ENCODE peak calls at places on chromosomes 13 and 19, in eight cellular contexts. C, O, R, K, B, I, H and D are unnamed samples.

GRCh38 chr13:50627111-50627510 is 216.4 kb downstream of the DLEU7 start:
- DNase-seq in C (no peak), O (no peak), R (no peak), I (no peak), K (no peak), H (no peak), B (no peak), D (no peak)

GRCh38 chr13:68522184-68522583 is 1292.0 kb upstream of the PCDH9 start:
- DNase-seq in O (no peak), H (no peak), I (no peak), C (no peak), R (no peak), B (no peak), K (no peak), D (no peak)

GRCh38 chr19:6955082-6955481 is 66.1 kb downstream of the MBD3L2B start:
- DNase-seq in O (no peak), H (no peak), K (no peak), R (no peak), I (no peak), C (no peak), B (no peak), D (no peak)

GRCh38 chr19:50046649-50047503 is 21.1 kb downstream of the ZNF473 start:
- DNase-seq in K (no peak), C (peak; percentile 38), I (peak; percentile 76), H (no peak), B (peak; percentile 70), O (peak; percentile 51), R (no peak), D (peak; percentile 30)

GRCh38 chr13:98890186-98890585 is 87.7 kb downstream of the DOCK9 start:
- DNase-seq in I (peak; percentile 39), H (no peak), B (no peak), C (no peak), O (peak; percentile 86), K (no peak), R (no peak), D (no peak)

GRCh38 chr19:20078696-20079095 is 896 bp downstream of the ZNF90 start:
- DNase-seq in O (peak; percentile 16), H (no peak), R (no peak), C (peak; percentile 9), K (peak; percentile 55), I (peak; percentile 36), B (no peak), D (peak; percentile 46)

GRCh38 chr13:65913173-65913572 is 1317.0 kb downstream of the PCDH9 start:
- DNase-seq in H (no peak), O (peak; percentile 79), C (no peak), K (no peak), I (no peak), B (no peak), R (no peak), D (no peak)

GRCh38 chr19:4328243-4328990 is 10.2 kb downstream of the STAP2 start:
- DNase-seq in H (peak; percentile 74), R (peak; percentile 66), K (peak; percentile 98), B (peak; percentile 99), O (peak; percentile 92), I (peak; percentile 94), C (peak; percentile 97), D (peak; percentile 100)

GRCh38 chr13:43411741-43412140 is 375.0 kb downstream of the ENOX1 start:
- DNase-seq in R (no peak), C (no peak), O (no peak), B (no peak), I (no peak), K (no peak), H (no peak), D (no peak)

GRCh38 chr13:78497702-78498319 is 105.5 kb downstream of the POU4F1 start:
- DNase-seq in I (no peak), B (no peak), R (no peak), H (no peak), O (no peak), C (no peak), K (no peak), D (no peak)

GRCh38 chr13:65064967-65065366 is 2165.2 kb downstream of the PCDH9 start:
- DNase-seq in O (no peak), B (no peak), K (no peak), C (no peak), H (no peak), R (no peak), I (no peak), D (no peak)

GRCh38 chr13:66033924-66034323 is 1196.2 kb downstream of the PCDH9 start:
- DNase-seq in I (no peak), H (no peak), K (peak; percentile 18), O (no peak), C (no peak), B (no peak), R (no peak), D (no peak)

GRCh38 chr19:11658954-11659353 is 61.7 kb downstream of the ZNF627 start:
- DNase-seq in O (no peak), B (no peak), R (no peak), I (no peak), C (no peak), H (no peak), K (no peak), D (no peak)

GRCh38 chr13:31154939-31155338 is 6.8 kb downstream of the HSPH1 start:
- DNase-seq in H (no peak), I (no peak), R (no peak), K (no peak), O (no peak), C (no peak), B (no peak), D (no peak)

GRCh38 chr13:104641309-104641708 is 1575.1 kb upstream of the SLC10A2 start:
- DNase-seq in I (peak; percentile 21), B (no peak), K (no peak), C (no peak), O (no peak), R (no peak), H (no peak), D (no peak)

GRCh38 chr19:49210108-49210900 is 52.7 kb downstream of the TRPM4 start:
- DNase-seq in B (peak; percentile 44), H (no peak), K (peak; percentile 94), C (no peak), O (no peak), R (no peak), I (peak; percentile 56), D (peak; percentile 75)

GRCh38 chr13:101416181-101417042 is at the start of gene NALCN:
- DNase-seq in C (peak; percentile 25), R (no peak), O (no peak), K (peak; percentile 71), I (peak; percentile 29), H (no peak), B (no peak), D (peak; percentile 65)

GRCh38 chr19:7395360-7395781 is 46.6 kb downstream of the ARHGEF18 start:
- DNase-seq in C (no peak), R (no peak), I (no peak), K (peak; percentile 41), H (no peak), B (no peak), O (peak; percentile 15), D (peak; percentile 20)

GRCh38 chr19:34118879-34119748 is 53.2 kb upstream of the LSM14A start:
- DNase-seq in I (no peak), C (no peak), K (no peak), B (no peak), R (no peak), O (no peak), H (no peak), D (peak; percentile 18)
- TF ChIP-seq CTCF in I (no peak), C (no peak), K (no peak), B (no peak), R (no peak), O (no peak), H (no peak), D (no peak)

DNA sequence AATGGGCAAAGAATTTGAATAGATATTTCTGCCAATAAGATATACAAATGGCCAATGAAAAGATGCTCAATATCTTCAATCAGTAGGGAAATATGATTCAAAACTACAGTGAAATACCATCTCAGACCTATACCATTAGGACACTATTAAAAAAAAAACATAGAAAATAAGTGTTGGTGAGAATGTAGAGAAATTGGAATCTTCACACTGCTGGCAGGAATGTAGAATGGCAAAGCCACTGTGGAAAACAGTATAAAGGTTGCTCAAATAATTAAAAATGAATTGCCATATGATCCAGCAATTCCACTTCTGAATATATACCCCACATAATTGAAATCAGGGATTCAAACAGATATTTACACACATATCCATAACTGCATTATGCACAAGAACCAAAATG is 88.1 kb upstream of the STARD13 start:
- DNase-seq in O (no peak), R (no peak), C (no peak), B (no peak), H (no peak), I (no peak), K (no peak), D (no peak)
- TF ChIP-seq CTCF in O (peak; percentile 38), R (no peak), C (peak; percentile 32), B (no peak), H (no peak), I (no peak), K (no peak), D (no peak)

GRCh38 chr13:113245858-113246791 is 36.7 kb downstream of the CUL4A start:
- DNase-seq in H (no peak), B (no peak), R (no peak), O (peak; percentile 3), C (no peak), K (peak; percentile 21), I (no peak), D (peak; percentile 16)
- TF ChIP-seq CTCF in H (no peak), B (no peak), R (peak; percentile 33), O (peak; percentile 38), C (peak; percentile 52), K (peak; percentile 33), I (peak; percentile 36), D (no peak)

DNA sequence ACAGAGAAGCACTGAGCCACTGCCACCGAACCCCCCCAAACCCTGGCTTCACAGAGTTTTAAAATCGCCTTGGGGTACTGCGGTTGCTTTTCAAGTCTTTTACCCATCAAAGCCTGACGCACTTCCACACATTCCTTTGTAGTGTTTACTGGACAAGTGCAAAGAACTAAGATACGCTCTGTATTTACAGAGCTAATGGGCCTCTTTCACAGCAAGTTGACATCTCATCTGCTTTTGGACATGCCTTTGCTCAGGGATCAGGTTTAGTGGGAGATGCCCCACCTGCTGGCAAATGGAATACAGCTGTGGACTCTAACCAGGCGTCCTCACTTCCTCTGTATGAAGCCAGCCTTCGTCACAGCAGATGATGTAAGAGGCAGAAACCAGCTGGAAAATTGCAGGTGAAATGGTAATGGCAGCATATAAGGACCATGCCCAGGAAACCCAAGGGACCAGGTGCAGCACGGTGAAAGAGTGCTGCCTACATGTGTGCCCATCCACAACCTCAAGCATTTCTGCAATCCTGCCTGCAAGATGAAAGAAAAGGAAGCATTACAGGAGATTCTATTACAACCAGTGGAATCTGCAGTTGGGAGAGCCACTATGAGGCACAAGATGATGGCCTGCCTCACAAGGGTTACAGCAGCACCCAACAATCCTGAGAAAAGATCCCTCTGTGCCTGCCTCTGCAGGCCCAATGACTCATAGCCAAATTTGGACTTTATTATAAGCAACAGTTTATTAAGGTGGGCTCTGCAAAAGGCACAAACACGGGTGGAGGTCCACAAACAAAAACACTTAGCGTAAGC is 34.7 kb downstream of the BRD4 start:
- DNase-seq in B (no peak), K (no peak), R (peak; percentile 54), I (peak; percentile 32), H (no peak), C (no peak), O (peak; percentile 70), D (no peak)
- TF ChIP-seq CTCF in B (no peak), K (peak; percentile 8), R (peak; percentile 7), I (peak; percentile 47), H (no peak), C (no peak), O (peak; percentile 8), D (no peak)